ENCODE peak calls at places on chromosomes 16 and 17, in eight cellular contexts. F, R, C, Y, W, D, A and P are unnamed samples.

GRCh38 chr16:12191102-12191501 is 214.6 kb downstream of the SNX29 start:
- DNase-seq in A (no peak), D (no peak), W (no peak), C (no peak), Y (no peak), R (no peak), F (no peak), P (no peak)

GRCh38 chr17:11564483-11565380 is 33.5 kb upstream of the DNAH9 start:
- DNase-seq in W (no peak), F (no peak), A (no peak), Y (no peak), C (no peak), R (no peak), D (no peak), P (no peak)

GRCh38 chr16:17266606-17267313 is 204.0 kb downstream of the XYLT1 start:
- DNase-seq in W (no peak), F (peak; percentile 91), D (no peak), Y (no peak), A (no peak), C (no peak), R (no peak), P (no peak)

GRCh38 chr16:886802-887731 is 83.7 kb downstream of the LMF1 start:
- DNase-seq in Y (no peak), D (no peak), C (no peak), W (no peak), F (no peak), R (no peak), A (no peak), P (no peak)

GRCh38 chr16:80580109-80580832 is 39.5 kb downstream of the DYNLRB2 start:
- DNase-seq in D (peak; percentile 21), R (peak; percentile 65), Y (no peak), A (peak; percentile 39), F (no peak), C (no peak), W (no peak), P (no peak)

GRCh38 chr17:16297367-16298139 is 55.7 kb downstream of the CENPV start:
- DNase-seq in D (no peak), C (no peak), R (no peak), W (no peak), Y (no peak), A (no peak), F (no peak), P (peak; percentile 50)

GRCh38 chr17:2222901-2223616 is 80.5 kb downstream of the SMG6 start:
- DNase-seq in D (peak; percentile 58), A (peak; percentile 15), R (no peak), C (peak; percentile 56), F (no peak), Y (no peak), W (no peak), P (no peak)

GRCh38 chr17:39623356-39623950 is 3.3 kb upstream of the PPP1R1B start:
- DNase-seq in W (no peak), R (no peak), Y (no peak), A (peak; percentile 87), F (peak; percentile 85), D (no peak), C (peak; percentile 83), P (peak; percentile 81)

GRCh38 chr17:418421-418751 is 65.8 kb upstream of the RPH3AL start:
- DNase-seq in D (no peak), F (no peak), Y (no peak), A (no peak), W (no peak), C (no peak), R (no peak), P (no peak)

GRCh38 chr16:8941718-8942344 is 21.9 kb downstream of the USP7 start:
- DNase-seq in Y (no peak), D (no peak), A (no peak), R (no peak), F (no peak), W (no peak), C (no peak), P (no peak)

GRCh38 chr17:45398800-45399199 is 33.9 kb downstream of the ARHGAP27 start:
- DNase-seq in C (no peak), F (no peak), W (no peak), Y (no peak), A (no peak), D (no peak), R (no peak), P (no peak)

GRCh38 chr17:7756968-7757367 is 39.4 kb downstream of the DNAH2 start:
- DNase-seq in W (no peak), F (no peak), C (no peak), R (no peak), Y (no peak), D (no peak), A (no peak), P (no peak)

GRCh38 chr16:19180741-19181140 is 12.7 kb downstream of the SYT17 start:
- DNase-seq in A (no peak), D (no peak), C (no peak), Y (no peak), F (no peak), R (no peak), W (no peak), P (no peak)

GRCh38 chr16:81945665-81946064 is 65.6 kb downstream of the SDR42E1 start:
- DNase-seq in C (no peak), A (no peak), Y (no peak), D (peak; percentile 51), R (no peak), F (no peak), W (no peak), P (no peak)

GRCh38 chr16:17470002-17470870 is 524 bp downstream of the XYLT1 start:
- DNase-seq in D (no peak), A (peak; percentile 32), Y (no peak), W (no peak), R (no peak), F (no peak), C (peak; percentile 45), P (no peak)

GRCh38 chr17:3946711-3947235 is 17.5 kb downstream of the ATP2A3 start:
- DNase-seq in F (no peak), C (peak; percentile 50), R (no peak), A (no peak), D (no peak), Y (no peak), W (no peak), P (no peak)

GRCh38 chr16:10754941-10755340 is 11.3 kb downstream of the NUBP1 start:
- DNase-seq in D (no peak), R (peak; percentile 60), Y (no peak), C (no peak), W (no peak), A (no peak), F (no peak), P (peak; percentile 32)

GRCh38 chr17:56795098-56795497 is 38.6 kb downstream of the C17orf67 start:
- DNase-seq in F (no peak), A (no peak), Y (no peak), W (no peak), C (no peak), R (no peak), D (no peak), P (no peak)

GRCh38 chr16:21580807-21581206 is 18.6 kb upstream of the METTL9 start:
- DNase-seq in R (no peak), W (no peak), Y (no peak), D (no peak), C (no peak), F (no peak), A (no peak), P (no peak)